ENCODE peak calls at places on chromosomes 5 and 9, in four cellular contexts. K is K562, X is GM12892, E is H1. V is an unnamed sample.

GRCh38 chr9:123033352-123033751 is at the start of gene GPR21:
- DNase-seq in K (no peak), X (no peak), E (no peak), V (no peak)

GRCh38 chr5:31996909-31997308 is 177.2 kb downstream of the GOLPH3 start:
- DNase-seq in K (no peak), X (no peak), E (no peak), V (no peak)

GRCh38 chr5:132259061-132259851 is 1.8 kb downstream of the PDLIM4 start:
- DNase-seq in K (peak; percentile 54), X (no peak), E (peak; percentile 49), V (no peak)

GRCh38 chr5:29758986-29759421 is 1434.5 kb upstream of the CDH6 start:
- DNase-seq in K (no peak), X (no peak), E (no peak), V (no peak)

GRCh38 chr9:75892168-75892901 is 1.9 kb downstream of the PCSK5 start:
- DNase-seq in K (no peak), X (no peak), E (peak; percentile 70), V (no peak)

GRCh38 chr9:14532716-14533115 is 160.5 kb downstream of the ZDHHC21 start:
- DNase-seq in K (no peak), X (no peak), E (no peak), V (no peak)

GRCh38 chr5:125897068-125897467 is 526.1 kb upstream of the GRAMD2B start:
- DNase-seq in K (no peak), X (no peak), E (no peak), V (no peak)

GRCh38 chr5:35089688-35090314 is 42.1 kb upstream of the AGXT2 start:
- DNase-seq in K (peak; percentile 53), X (peak; percentile 10), E (peak; percentile 84), V (peak; percentile 29)

GRCh38 chr5:1658665-1659064 is 134.9 kb upstream of the LPCAT1 start:
- DNase-seq in K (no peak), X (no peak), E (no peak), V (no peak)

GRCh38 chr9:137807721-137808703 is 69.6 kb upstream of the CACNA1B start:
- DNase-seq in K (no peak), X (no peak), E (no peak), V (no peak)
- TF ChIP-seq TAF1 in K (no peak), X (no peak), E (no peak), V (no peak)

DNA sequence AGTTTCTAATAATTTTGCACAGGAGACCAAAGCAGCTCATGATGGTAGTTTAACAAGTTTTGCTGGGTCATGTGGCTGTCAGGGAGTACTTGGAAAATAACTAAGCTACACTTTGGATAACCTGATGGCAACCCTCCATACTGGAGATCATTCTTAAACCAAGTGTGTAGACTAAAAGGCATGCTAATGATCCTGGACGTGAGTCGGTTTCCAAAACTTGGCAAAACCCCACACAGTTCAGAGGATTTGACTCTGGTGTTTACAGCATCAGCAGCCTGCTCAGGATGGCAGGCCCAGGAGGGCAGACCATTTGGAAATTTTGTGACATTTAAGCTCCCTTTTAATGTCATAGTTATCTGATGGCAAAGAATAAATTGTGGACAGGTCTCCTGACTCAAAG is 196.5 kb upstream of the EFNA5 start:
- DNase-seq in K (no peak), X (no peak), E (no peak), V (no peak)
- TF ChIP-seq POLR2A in K (no peak), X (no peak), E (no peak), V (no peak)

GRCh38 chr9:137761793-137762192 is 115.8 kb upstream of the CACNA1B start:
- DNase-seq in K (no peak), X (no peak), E (no peak), V (no peak)
- TF ChIP-seq TAF1 in K (no peak), X (no peak), E (no peak), V (no peak)

GRCh38 chr9:135211524-135211890 is 124.0 kb downstream of the OLFM1 start:
- DNase-seq in K (no peak), X (no peak), E (no peak), V (no peak)

GRCh38 chr9:135213566-135213965 is 126.1 kb downstream of the OLFM1 start:
- DNase-seq in K (no peak), X (no peak), E (no peak), V (no peak)

GRCh38 chr9:135214054-135214640 is 126.7 kb downstream of the OLFM1 start:
- DNase-seq in K (no peak), X (no peak), E (no peak), V (no peak)

GRCh38 chr9:135214706-135215105 is 127.2 kb downstream of the OLFM1 start:
- DNase-seq in K (no peak), X (no peak), E (no peak), V (no peak)

DNA sequence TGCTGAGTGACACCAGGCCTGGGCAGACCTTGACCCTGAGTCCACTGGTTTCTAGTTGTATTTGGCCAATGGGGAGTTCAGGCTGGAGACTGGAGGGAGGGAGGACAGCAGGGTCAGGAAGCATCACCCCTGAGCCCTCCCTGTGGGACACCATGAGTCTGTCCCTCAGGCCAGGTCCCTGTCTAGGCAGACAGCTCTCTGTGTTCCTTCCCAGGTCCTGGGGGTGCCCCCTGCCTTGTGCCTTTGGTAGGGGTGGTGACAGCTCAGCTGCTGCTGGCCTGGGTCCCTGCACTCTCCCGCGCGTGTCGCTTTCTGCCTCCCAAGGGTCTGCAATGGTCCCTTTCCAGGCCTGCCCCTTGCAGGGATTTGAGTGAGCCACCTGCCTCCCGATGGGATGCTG is 125.5 kb downstream of the OLFM1 start:
- DNase-seq in K (no peak), X (no peak), E (no peak), V (no peak)
- TF ChIP-seq POLR2A in K (no peak), X (no peak), E (no peak), V (no peak)

GRCh38 chr9:114048533-114049452 is 29.3 kb downstream of the AMBP start:
- DNase-seq in K (no peak), X (no peak), E (no peak), V (no peak)
- TF ChIP-seq TAF1 in K (no peak), X (no peak), E (no peak), V (no peak)

DNA sequence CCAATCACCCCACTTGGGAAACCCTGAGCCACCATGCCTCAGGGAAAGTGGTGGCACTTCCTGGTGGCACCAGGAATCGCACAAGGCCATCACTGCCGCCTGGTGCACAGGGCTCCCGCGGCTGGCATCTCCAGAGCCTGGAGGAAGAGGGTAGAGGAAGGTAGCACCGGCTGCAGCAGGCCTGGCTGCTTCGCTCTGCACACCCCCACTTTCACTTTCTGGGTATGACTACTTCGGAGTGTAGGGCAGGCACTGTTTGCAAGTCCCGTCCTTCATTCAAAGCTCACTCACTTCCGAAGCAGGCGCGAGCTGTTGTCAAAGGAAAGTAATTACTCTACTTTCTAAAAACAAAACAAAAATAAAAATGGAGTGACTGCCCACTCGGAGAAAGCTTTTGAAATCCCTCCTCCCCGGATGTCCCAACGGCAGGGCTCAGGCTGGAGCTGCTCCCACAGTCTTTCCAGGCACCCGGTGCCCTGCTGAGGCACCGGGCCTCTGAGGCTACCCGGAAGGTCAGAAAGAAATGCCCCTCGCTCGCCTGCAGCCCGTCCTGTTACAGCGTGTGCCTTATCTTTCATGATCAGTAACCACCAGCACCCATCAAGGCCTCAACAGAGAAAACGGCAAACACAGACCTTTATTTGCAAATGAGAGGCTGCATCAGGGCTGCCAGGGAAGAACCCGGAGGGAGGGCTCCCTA is 2.0 kb downstream of the BRD3 start:
- DNase-seq in K (peak; percentile 65), X (peak; percentile 90), E (no peak), V (peak; percentile 89)
- TF ChIP-seq POLR2A in K (no peak), X (peak; percentile 58), E (no peak), V (peak; percentile 62)

GRCh38 chr5:73624888-73625287 is 1.1 kb upstream of the ARHGEF28 start:
- DNase-seq in K (no peak), X (no peak), E (no peak), V (no peak)

GRCh38 chr5:73626814-73627313 is 868 bp downstream of the ARHGEF28 start:
- DNase-seq in K (no peak), X (no peak), E (no peak), V (no peak)

GRCh38 chr5:73625314-73625904 is 587 bp upstream of the ARHGEF28 start:
- DNase-seq in K (no peak), X (peak; percentile 13), E (no peak), V (no peak)

GRCh38 chr5:73623929-73624404 is 2.0 kb upstream of the ARHGEF28 start:
- DNase-seq in K (no peak), X (no peak), E (no peak), V (no peak)

GRCh38 chr5:73625905-73626811 is at the start of gene ARHGEF28:
- DNase-seq in K (peak; percentile 19), X (peak; percentile 37), E (peak; percentile 72), V (peak; percentile 41)
- TF ChIP-seq TAF1 in K (no peak), X (no peak), E (peak; percentile 36), V (no peak)

V was measured in GM12891.